ENCODE peak calls at places on chromosomes 4 and X, in seven cellular contexts. One of them, this sample, is unnamed.

GRCh38 chr4:2257361-2258001 is 4.4 kb downstream of the MXD4 start:
- DNase-seq in K562: no peak
- DNase-seq in HCT116: no peak
- DNase-seq in GM12878: no peak
- DNase-seq in SK-N-SH: peak
- DNase-seq in H1: peak
- DNase-seq in HepG2: no peak
- DNase-seq in this sample: no peak

GRCh38 chr4:45183905-45184304 is 457.5 kb upstream of the GNPDA2 start:
- DNase-seq in K562: no peak
- DNase-seq in HCT116: no peak
- DNase-seq in GM12878: no peak
- DNase-seq in SK-N-SH: no peak
- DNase-seq in H1: no peak
- DNase-seq in HepG2: no peak
- DNase-seq in this sample: no peak

GRCh38 chrX:50680990-50681389 is 133.0 kb downstream of the SHROOM4 start:
- DNase-seq in K562: no peak
- DNase-seq in HCT116: no peak
- DNase-seq in GM12878: no peak
- DNase-seq in SK-N-SH: peak
- DNase-seq in H1: peak
- DNase-seq in HepG2: no peak
- DNase-seq in this sample: no peak

GRCh38 chr4:60315586-60315985 is 884.5 kb upstream of the ADGRL3 start:
- DNase-seq in K562: no peak
- DNase-seq in HCT116: no peak
- DNase-seq in GM12878: no peak
- DNase-seq in SK-N-SH: no peak
- DNase-seq in H1: no peak
- DNase-seq in HepG2: no peak
- DNase-seq in this sample: no peak

GRCh38 chrX:37998586-37999267 is 7.6 kb upstream of the SYTL5 start:
- DNase-seq in K562: no peak
- DNase-seq in HCT116: peak
- DNase-seq in GM12878: no peak
- DNase-seq in SK-N-SH: no peak
- DNase-seq in H1: no peak
- DNase-seq in HepG2: no peak
- DNase-seq in this sample: no peak

GRCh38 chrX:36908801-36909403 is 99.3 kb upstream of the FAM47C start:
- DNase-seq in K562: peak
- DNase-seq in HCT116: peak
- DNase-seq in GM12878: peak
- DNase-seq in SK-N-SH: peak
- DNase-seq in H1: no peak
- DNase-seq in HepG2: peak
- DNase-seq in this sample: no peak

GRCh38 chr4:26320159-26320452 is 708 bp upstream of the RBPJ start:
- DNase-seq in K562: no peak
- DNase-seq in HCT116: no peak
- DNase-seq in GM12878: peak
- DNase-seq in SK-N-SH: no peak
- DNase-seq in H1: no peak
- DNase-seq in HepG2: peak
- DNase-seq in this sample: no peak

GRCh38 chr4:153243464-153243863 is 39.2 kb downstream of the TRIM2 start:
- DNase-seq in K562: no peak
- DNase-seq in HCT116: no peak
- DNase-seq in GM12878: no peak
- DNase-seq in SK-N-SH: no peak
- DNase-seq in H1: no peak
- DNase-seq in HepG2: no peak
- DNase-seq in this sample: no peak

GRCh38 chrX:10404435-10404834 is 215.9 kb downstream of the MID1 start:
- DNase-seq in K562: no peak
- DNase-seq in HCT116: no peak
- DNase-seq in GM12878: no peak
- DNase-seq in SK-N-SH: no peak
- DNase-seq in H1: no peak
- DNase-seq in HepG2: no peak
- DNase-seq in this sample: no peak

GRCh38 chr4:168584321-168584771 is 87.5 kb downstream of the PALLD start:
- DNase-seq in K562: no peak
- DNase-seq in HCT116: no peak
- DNase-seq in GM12878: no peak
- DNase-seq in SK-N-SH: no peak
- DNase-seq in H1: no peak
- DNase-seq in HepG2: no peak
- DNase-seq in this sample: no peak

GRCh38 chr4:28369504-28369903 is 1508.9 kb downstream of the STIM2 start:
- DNase-seq in K562: no peak
- DNase-seq in HCT116: no peak
- DNase-seq in GM12878: no peak
- DNase-seq in SK-N-SH: no peak
- DNase-seq in H1: no peak
- DNase-seq in HepG2: no peak
- DNase-seq in this sample: no peak

GRCh38 chr4:93912146-93912545 is 83.6 kb downstream of the ATOH1 start:
- DNase-seq in K562: no peak
- DNase-seq in HCT116: no peak
- DNase-seq in GM12878: no peak
- DNase-seq in SK-N-SH: no peak
- DNase-seq in H1: no peak
- DNase-seq in HepG2: no peak
- DNase-seq in this sample: no peak

GRCh38 chr4:136651278-136651667 is 881.0 kb downstream of the PCDH18 start:
- DNase-seq in K562: no peak
- DNase-seq in HCT116: no peak
- DNase-seq in GM12878: peak
- DNase-seq in SK-N-SH: no peak
- DNase-seq in H1: no peak
- DNase-seq in HepG2: no peak
- DNase-seq in this sample: no peak

GRCh38 chr4:95409127-95409526 is 139.6 kb downstream of the UNC5C start:
- DNase-seq in K562: no peak
- DNase-seq in HCT116: no peak
- DNase-seq in GM12878: no peak
- DNase-seq in SK-N-SH: no peak
- DNase-seq in H1: no peak
- DNase-seq in HepG2: peak
- DNase-seq in this sample: no peak

GRCh38 chr4:123672987-123673386 is 276.4 kb downstream of the SPRY1 start:
- DNase-seq in K562: no peak
- DNase-seq in HCT116: no peak
- DNase-seq in GM12878: no peak
- DNase-seq in SK-N-SH: no peak
- DNase-seq in H1: no peak
- DNase-seq in HepG2: no peak
- DNase-seq in this sample: no peak

GRCh38 chr4:169440446-169440845 is 169.7 kb upstream of the SH3RF1 start:
- DNase-seq in K562: no peak
- DNase-seq in HCT116: no peak
- DNase-seq in GM12878: no peak
- DNase-seq in SK-N-SH: no peak
- DNase-seq in H1: no peak
- DNase-seq in HepG2: no peak
- DNase-seq in this sample: no peak

GRCh38 chr4:128524311-128524710 is 236.7 kb upstream of the PGRMC2 start:
- DNase-seq in K562: no peak
- DNase-seq in HCT116: peak
- DNase-seq in GM12878: no peak
- DNase-seq in SK-N-SH: no peak
- DNase-seq in H1: no peak
- DNase-seq in HepG2: no peak
- DNase-seq in this sample: no peak

GRCh38 chr4:70833701-70834100 is 6.0 kb downstream of the GRSF1 start:
- DNase-seq in K562: no peak
- DNase-seq in HCT116: no peak
- DNase-seq in GM12878: no peak
- DNase-seq in SK-N-SH: no peak
- DNase-seq in H1: no peak
- DNase-seq in HepG2: no peak
- DNase-seq in this sample: no peak

DNA sequence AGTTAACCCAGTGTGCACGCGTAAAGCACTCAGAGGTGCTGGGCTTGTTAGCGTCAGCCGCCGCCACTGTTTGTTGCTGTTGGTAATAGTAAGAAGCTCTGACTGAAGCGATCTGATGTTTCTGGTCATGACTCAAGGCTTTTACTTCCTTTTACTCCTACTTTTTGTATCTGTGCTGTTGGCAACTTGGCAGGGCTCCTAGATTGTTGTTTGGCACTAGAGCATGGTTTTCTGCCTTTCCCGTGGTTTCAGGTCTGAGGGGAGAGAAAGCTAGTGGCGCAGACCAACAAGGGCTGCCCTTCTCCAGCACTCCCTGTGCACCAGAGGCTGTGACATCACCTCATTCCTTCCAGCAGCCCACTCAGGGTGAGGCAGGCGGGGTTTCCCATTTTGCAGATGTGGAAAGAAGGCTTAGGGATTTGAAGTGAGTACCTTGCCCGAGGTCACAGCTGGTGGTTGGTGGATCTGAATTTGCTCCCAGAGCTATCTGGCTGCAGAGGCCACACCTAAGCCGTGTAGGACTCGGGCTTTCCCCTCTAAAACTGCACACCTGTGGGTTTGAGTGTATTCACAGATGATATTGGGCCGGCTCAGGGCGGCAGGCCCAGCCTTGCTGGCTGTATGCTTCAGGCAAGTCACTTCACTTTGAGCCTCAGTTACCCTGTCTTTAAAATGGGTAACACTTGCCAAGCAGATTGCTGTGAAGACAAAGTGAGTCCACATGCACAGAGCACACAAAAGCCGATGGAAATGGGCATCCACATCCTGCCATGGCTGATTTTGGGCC is 51.2 kb upstream of the TADA2B start:
- DNase-seq in K562: no peak
- DNase-seq in HCT116: no peak
- DNase-seq in GM12878: no peak
- DNase-seq in SK-N-SH: peak
- DNase-seq in H1: no peak
- DNase-seq in HepG2: no peak
- DNase-seq in this sample: no peak
- TF ChIP-seq SIN3A in K562: no peak
- TF ChIP-seq SIN3A in HCT116: no peak
- TF ChIP-seq SIN3A in GM12878: no peak
- TF ChIP-seq SIN3A in SK-N-SH: peak
- TF ChIP-seq SIN3A in H1: no peak
- TF ChIP-seq SIN3A in HepG2: no peak
- TF ChIP-seq SIN3A in this sample: no peak

GRCh38 chr4:18041114-18041513 is 19.6 kb upstream of the LCORL start:
- DNase-seq in K562: no peak
- DNase-seq in HCT116: no peak
- DNase-seq in GM12878: no peak
- DNase-seq in SK-N-SH: no peak
- DNase-seq in H1: no peak
- DNase-seq in HepG2: no peak
- DNase-seq in this sample: no peak

GRCh38 chr4:18039113-18039512 is 17.6 kb upstream of the LCORL start:
- DNase-seq in K562: no peak
- DNase-seq in HCT116: no peak
- DNase-seq in GM12878: no peak
- DNase-seq in SK-N-SH: no peak
- DNase-seq in H1: no peak
- DNase-seq in HepG2: no peak
- DNase-seq in this sample: no peak

GRCh38 chr4:18042012-18042411 is 20.5 kb upstream of the LCORL start:
- DNase-seq in K562: no peak
- DNase-seq in HCT116: no peak
- DNase-seq in GM12878: no peak
- DNase-seq in SK-N-SH: no peak
- DNase-seq in H1: no peak
- DNase-seq in HepG2: no peak
- DNase-seq in this sample: no peak

DNA sequence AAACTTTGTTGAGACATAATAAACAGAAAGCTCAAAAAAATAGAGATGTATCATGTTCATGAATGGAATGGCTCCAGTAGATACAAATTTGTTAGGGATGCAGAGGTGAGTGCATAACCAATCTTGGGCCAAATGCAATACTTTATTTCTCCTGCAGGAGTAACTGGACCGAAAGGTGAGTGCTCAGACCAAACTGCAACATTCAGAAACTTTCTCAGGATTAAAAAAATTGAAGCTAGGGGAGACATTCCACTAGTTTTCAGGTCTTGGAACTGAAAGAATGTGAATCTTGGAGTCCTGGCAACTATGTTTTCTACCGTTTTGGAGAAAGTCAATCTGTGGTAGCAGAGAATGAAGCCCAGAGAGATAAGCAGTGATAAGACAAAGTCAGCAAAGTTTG is 21.2 kb upstream of the LCORL start:
- DNase-seq in K562: no peak
- DNase-seq in HCT116: peak
- DNase-seq in GM12878: no peak
- DNase-seq in SK-N-SH: no peak
- DNase-seq in H1: no peak
- DNase-seq in HepG2: no peak
- DNase-seq in this sample: no peak
- TF ChIP-seq CTCF in K562: peak
- TF ChIP-seq CTCF in HCT116: no peak
- TF ChIP-seq CTCF in GM12878: no peak
- TF ChIP-seq CTCF in SK-N-SH: peak
- TF ChIP-seq CTCF in H1: peak
- TF ChIP-seq CTCF in HepG2: no peak
- TF ChIP-seq CTCF in this sample: peak

GRCh38 chrX:56787734-56788152 is 58.7 kb downstream of the NBDY start:
- DNase-seq in K562: no peak
- DNase-seq in HCT116: no peak
- DNase-seq in GM12878: no peak
- DNase-seq in SK-N-SH: no peak
- DNase-seq in H1: no peak
- DNase-seq in HepG2: no peak
- DNase-seq in this sample: no peak

GRCh38 chrX:56788229-56788628 is 59.2 kb downstream of the NBDY start:
- DNase-seq in K562: no peak
- DNase-seq in HCT116: no peak
- DNase-seq in GM12878: no peak
- DNase-seq in SK-N-SH: no peak
- DNase-seq in H1: no peak
- DNase-seq in HepG2: no peak
- DNase-seq in this sample: no peak

GRCh38 chrX:56788717-56789122 is 59.7 kb downstream of the NBDY start:
- DNase-seq in K562: no peak
- DNase-seq in HCT116: no peak
- DNase-seq in GM12878: no peak
- DNase-seq in SK-N-SH: no peak
- DNase-seq in H1: no peak
- DNase-seq in HepG2: peak
- DNase-seq in this sample: no peak

GRCh38 chrX:56785442-56785841 is 56.4 kb downstream of the NBDY start:
- DNase-seq in K562: no peak
- DNase-seq in HCT116: no peak
- DNase-seq in GM12878: no peak
- DNase-seq in SK-N-SH: no peak
- DNase-seq in H1: no peak
- DNase-seq in HepG2: no peak
- DNase-seq in this sample: no peak

GRCh38 chrX:56786889-56787733 is 58.1 kb downstream of the NBDY start:
- DNase-seq in K562: no peak
- DNase-seq in HCT116: no peak
- DNase-seq in GM12878: no peak
- DNase-seq in SK-N-SH: no peak
- DNase-seq in H1: no peak
- DNase-seq in HepG2: no peak
- DNase-seq in this sample: no peak
- TF ChIP-seq SIN3A in K562: no peak
- TF ChIP-seq SIN3A in HCT116: no peak
- TF ChIP-seq SIN3A in GM12878: no peak
- TF ChIP-seq SIN3A in SK-N-SH: no peak
- TF ChIP-seq SIN3A in H1: no peak
- TF ChIP-seq SIN3A in HepG2: no peak
- TF ChIP-seq SIN3A in this sample: no peak

GRCh38 chrX:119624417-119624816 is 18.2 kb upstream of the NKRF start:
- DNase-seq in K562: no peak
- DNase-seq in HCT116: no peak
- DNase-seq in GM12878: no peak
- DNase-seq in SK-N-SH: no peak
- DNase-seq in H1: no peak
- DNase-seq in HepG2: no peak
- DNase-seq in this sample: no peak
- TF ChIP-seq CTCF in K562: no peak
- TF ChIP-seq CTCF in HCT116: no peak
- TF ChIP-seq CTCF in GM12878: no peak
- TF ChIP-seq CTCF in SK-N-SH: no peak
- TF ChIP-seq CTCF in H1: no peak
- TF ChIP-seq CTCF in HepG2: no peak
- TF ChIP-seq CTCF in this sample: no peak

This sample was measured in Panc1.